ENCODE peak calls at places on chromosomes 7 and 10, in ten cellular contexts. W is mesendoderm; Z is CD8-positive, alpha-beta memory T cell; J is GM23248; K is heart left ventricle; U is prostate gland; E is ovary; X is body of pancreas; T is mucosa of descending colon; V is ascending aorta. M is an unnamed sample.
A peak's percentile ranks its signal among the peaks of the same experiment; 100 is the strongest.

GRCh38 chr7:121286742-121287699 is 41.8 kb upstream of the WNT16 start:
- DNase-seq in W (no peak), Z (no peak), J (peak; percentile 50), K (no peak), U (no peak), E (no peak), X (no peak), T (no peak), V (no peak), M (no peak)

GRCh38 chr7:33757563-33758165 is 147.7 kb upstream of the BMPER start:
- DNase-seq in W (no peak), Z (no peak), J (peak; percentile 65), K (no peak), U (peak; percentile 25), E (peak; percentile 52), X (peak; percentile 35), T (peak; percentile 75), V (no peak), M (no peak)

GRCh38 chr10:102117391-102118159 is 2.6 kb downstream of the LDB1 start:
- DNase-seq in W (peak; percentile 79), Z (peak; percentile 51), J (peak; percentile 76), K (peak; percentile 90), U (peak; percentile 82), E (peak; percentile 95), X (peak; percentile 85), T (peak; percentile 81), V (peak; percentile 85), M (peak; percentile 76)

GRCh38 chr10:91589656-91590035 is 43.2 kb downstream of the PPP1R3C start:
- DNase-seq in W (no peak), Z (no peak), J (no peak), K (no peak), U (no peak), E (no peak), X (no peak), T (no peak), V (no peak), M (no peak)

GRCh38 chr7:112204776-112205347 is 1.3 kb downstream of the DOCK4 start:
- DNase-seq in W (no peak), Z (no peak), J (peak; percentile 35), K (peak; percentile 16), U (peak; percentile 15), E (no peak), X (no peak), T (no peak), V (no peak), M (peak; percentile 34)

GRCh38 chr10:13349776-13350274 is 1.7 kb upstream of the SEPHS1 start:
- DNase-seq in W (peak; percentile 94), Z (no peak), J (peak; percentile 77), K (peak; percentile 44), U (peak; percentile 38), E (peak; percentile 48), X (peak; percentile 44), T (peak; percentile 73), V (peak; percentile 78), M (peak; percentile 25)

GRCh38 chr7:16814987-16815386 is 10.2 kb upstream of the AGR2 start:
- DNase-seq in W (no peak), Z (no peak), J (no peak), K (no peak), U (no peak), E (no peak), X (no peak), T (peak; percentile 70), V (no peak), M (no peak)

GRCh38 chr10:71262817-71263216 is 50.4 kb downstream of the UNC5B start:
- DNase-seq in W (no peak), Z (no peak), J (no peak), K (no peak), U (no peak), E (no peak), X (no peak), T (peak; percentile 18), V (no peak), M (no peak)

GRCh38 chr7:95899919-95900513 is 127.7 kb downstream of the DYNC1I1 start:
- DNase-seq in W (peak; percentile 55), Z (no peak), J (no peak), K (no peak), U (no peak), E (no peak), X (no peak), T (no peak), V (no peak), M (no peak)

GRCh38 chr7:95897557-95898183 is 125.3 kb downstream of the DYNC1I1 start:
- DNase-seq in W (peak; percentile 23), Z (no peak), J (no peak), K (no peak), U (peak; percentile 9), E (no peak), X (no peak), T (no peak), V (no peak), M (no peak)

GRCh38 chr7:95905165-95905564 is 132.8 kb downstream of the DYNC1I1 start:
- DNase-seq in W (peak; percentile 34), Z (no peak), J (peak; percentile 36), K (no peak), U (no peak), E (no peak), X (no peak), T (no peak), V (no peak), M (no peak)

GRCh38 chr7:95904099-95904498 is 131.7 kb downstream of the DYNC1I1 start:
- DNase-seq in W (no peak), Z (no peak), J (no peak), K (no peak), U (no peak), E (no peak), X (no peak), T (peak; percentile 5), V (no peak), M (no peak)

GRCh38 chr7:95901006-95901405 is 128.7 kb downstream of the DYNC1I1 start:
- DNase-seq in W (no peak), Z (no peak), J (no peak), K (no peak), U (peak; percentile 33), E (no peak), X (no peak), T (no peak), V (no peak), M (no peak)
- H3K4me1 ChIP-seq in W (no peaks in the 10 kb centered on the region), Z (no peaks in the 10 kb centered on the region), J (no peaks in the 10 kb centered on the region), K (peaks cover 5% of the 10 kb centered on the region), U (no peaks in the 10 kb centered on the region), E (no peaks in the 10 kb centered on the region), X (no peaks in the 10 kb centered on the region), T (no peaks in the 10 kb centered on the region), V (peaks cover 4% of the 10 kb centered on the region), M (no peaks in the 10 kb centered on the region)

GRCh38 chr7:101121996-101122932 is 4.6 kb upstream of the SERPINE1 start:
- DNase-seq in W (peak; percentile 96), Z (no peak), J (peak; percentile 98), K (peak; percentile 85), U (no peak), E (peak; percentile 83), X (peak; percentile 39), T (peak; percentile 41), V (peak; percentile 99), M (no peak)

GRCh38 chr7:101118856-101119255 is 8.0 kb upstream of the SERPINE1 start:
- DNase-seq in W (no peak), Z (no peak), J (no peak), K (no peak), U (no peak), E (no peak), X (no peak), T (no peak), V (no peak), M (no peak)

GRCh38 chr7:101119876-101120275 is 7.0 kb upstream of the SERPINE1 start:
- DNase-seq in W (no peak), Z (no peak), J (peak; percentile 31), K (no peak), U (no peak), E (no peak), X (no peak), T (no peak), V (no peak), M (no peak)

GRCh38 chr7:101122933-101123702 is 3.8 kb upstream of the SERPINE1 start:
- DNase-seq in W (no peak), Z (no peak), J (no peak), K (no peak), U (no peak), E (no peak), X (no peak), T (no peak), V (no peak), M (no peak)

DNA sequence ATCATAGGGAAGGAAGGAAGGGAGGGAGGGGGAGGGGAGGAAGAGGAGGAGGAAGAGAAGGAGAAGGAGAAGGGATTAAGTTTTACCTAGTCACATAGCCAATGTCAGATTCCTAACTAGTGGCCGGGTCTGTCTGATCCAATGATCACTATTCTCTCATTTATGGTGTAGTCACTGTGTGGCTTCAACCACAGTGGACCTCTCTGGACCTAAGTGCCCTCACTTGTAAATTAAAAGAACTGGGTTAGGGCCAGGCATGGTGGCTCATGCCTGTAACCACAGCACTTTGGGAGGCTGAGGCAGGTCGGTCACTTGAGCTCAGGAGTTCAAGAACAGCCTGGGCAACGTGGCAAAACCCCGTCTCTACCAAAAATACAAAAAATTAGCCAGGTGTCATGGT is 6.6 kb upstream of the SERPINE1 start:
- DNase-seq in W (no peak), Z (no peak), J (no peak), K (no peak), U (no peak), E (no peak), X (no peak), T (no peak), V (no peak), M (no peak)
- H3K4me1 ChIP-seq in W (peaks cover 4% of the 10 kb centered on the region), Z (peaks cover 7% of the 10 kb centered on the region), J (peaks cover 60% of the 10 kb centered on the region), K (peaks cover 56% of the 10 kb centered on the region), U (no peaks in the 10 kb centered on the region), E (peaks cover 29% of the 10 kb centered on the region), X (no peaks in the 10 kb centered on the region), T (no peaks in the 10 kb centered on the region), V (peaks cover 59% of the 10 kb centered on the region), M (no peaks in the 10 kb centered on the region)

GRCh38 chr7:137977173-137977572 is 24.7 kb downstream of the CREB3L2 start:
- DNase-seq in W (no peak), Z (no peak), J (peak; percentile 76), K (no peak), U (no peak), E (no peak), X (no peak), T (no peak), V (no peak), M (no peak)

GRCh38 chr7:137981175-137981574 is 20.7 kb downstream of the CREB3L2 start:
- DNase-seq in W (no peak), Z (no peak), J (peak; percentile 54), K (no peak), U (no peak), E (no peak), X (no peak), T (no peak), V (no peak), M (no peak)

GRCh38 chr7:137980308-137980707 is 21.6 kb downstream of the CREB3L2 start:
- DNase-seq in W (no peak), Z (no peak), J (no peak), K (no peak), U (no peak), E (no peak), X (no peak), T (no peak), V (no peak), M (no peak)

GRCh38 chr7:137976700-137977099 is 25.2 kb downstream of the CREB3L2 start:
- DNase-seq in W (no peak), Z (no peak), J (peak; percentile 54), K (no peak), U (no peak), E (no peak), X (no peak), T (no peak), V (no peak), M (no peak)

GRCh38 chr7:137978464-137979237 is 23.2 kb downstream of the CREB3L2 start:
- DNase-seq in W (peak; percentile 47), Z (no peak), J (peak; percentile 98), K (peak; percentile 70), U (no peak), E (no peak), X (no peak), T (peak; percentile 33), V (peak; percentile 94), M (no peak)
- H3K4me1 ChIP-seq in W (no peaks in the 10 kb centered on the region), Z (no peaks in the 10 kb centered on the region), J (peaks cover 89% of the 10 kb centered on the region), K (peaks cover 83% of the 10 kb centered on the region), U (peaks cover 4% of the 10 kb centered on the region), E (peaks cover 23% of the 10 kb centered on the region), X (peaks cover 32% of the 10 kb centered on the region), T (peaks cover 10% of the 10 kb centered on the region), V (peaks cover 89% of the 10 kb centered on the region), M (no peaks in the 10 kb centered on the region)

DNA sequence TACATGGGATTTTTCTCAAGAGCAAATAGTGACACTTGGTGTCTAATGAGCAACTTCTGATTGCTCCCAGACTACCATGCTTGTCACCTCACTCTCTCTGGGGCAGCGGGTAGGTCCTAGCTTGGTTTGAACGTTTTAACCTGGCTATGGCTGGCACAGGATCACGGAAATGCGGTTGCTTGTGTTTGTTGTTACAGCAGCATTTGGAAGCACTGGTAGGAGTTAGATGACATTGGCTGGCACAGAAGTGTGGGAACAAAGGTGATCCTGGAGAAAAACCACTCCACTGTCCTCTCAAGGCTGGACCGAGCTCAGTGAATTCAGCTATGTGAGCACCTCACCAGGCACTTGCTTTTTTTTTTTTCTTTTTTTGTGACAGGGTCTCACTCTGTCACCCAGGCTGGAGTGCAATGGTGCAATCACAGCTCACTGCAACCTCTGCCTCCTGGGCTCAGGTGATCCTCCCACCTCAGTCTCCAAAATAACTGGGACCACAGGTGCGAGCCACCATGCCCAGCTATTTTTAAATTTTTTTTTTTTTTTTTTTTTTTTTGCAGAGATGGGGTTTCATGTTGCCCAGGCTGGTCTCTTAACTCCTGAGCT is 3.5 kb upstream of the PFKFB3 start:
- DNase-seq in W (no peak), Z (no peak), J (no peak), K (no peak), U (peak; percentile 46), E (no peak), X (peak; percentile 50), T (peak; percentile 35), V (no peak), M (no peak)
- H3K4me1 ChIP-seq in W (no peaks in the 10 kb centered on the region), Z (peaks cover 11% of the 10 kb centered on the region), J (peaks cover 21% of the 10 kb centered on the region), K (peaks cover 33% of the 10 kb centered on the region), U (peaks cover 13% of the 10 kb centered on the region), E (peaks cover 17% of the 10 kb centered on the region), X (peaks cover 57% of the 10 kb centered on the region), T (peaks cover 27% of the 10 kb centered on the region), V (peaks cover 60% of the 10 kb centered on the region), M (peaks cover 12% of the 10 kb centered on the region)